ENCODE peak calls at places on chromosomes 1 and 21, in four cellular contexts. T is CD8-positive, alpha-beta T cell; V is mesenchymal stem cell; O is left lung. Z is an unnamed sample.

GRCh38 chr1:91552091-91552490 is 51.4 kb downstream of the CDC7 start:
- DNase-seq in V (peak; percentile 14), T (no peak), O (no peak), Z (no peak)

GRCh38 chr1:208595745-208596144 is 351.6 kb upstream of the PLXNA2 start:
- DNase-seq in V (peak; percentile 68), T (no peak), O (no peak), Z (peak; percentile 57)

GRCh38 chr1:10635385-10635896 is 160.7 kb downstream of the PEX14 start:
- DNase-seq in V (no peak), T (no peak), O (peak; percentile 82), Z (peak; percentile 7)

GRCh38 chr1:214700381-214700780 is 97.4 kb downstream of the CENPF start:
- DNase-seq in O (no peak), T (no peak), V (peak; percentile 6), Z (no peak)

GRCh38 chr1:166156674-166157073 is 10.1 kb downstream of the FAM78B start:
- DNase-seq in V (no peak), T (no peak), O (no peak), Z (no peak)

GRCh38 chr1:29237906-29238600 is 1.7 kb downstream of the PTPRU start:
- DNase-seq in O (peak; percentile 86), T (no peak), V (peak; percentile 50), Z (peak; percentile 68)

GRCh38 chr1:26110731-26111529 is 694 bp upstream of the PDIK1L start:
- DNase-seq in O (peak; percentile 94), T (peak; percentile 71), V (peak; percentile 80), Z (peak; percentile 83)

GRCh38 chr1:53080769-53081168 is 18.8 kb downstream of the PODN start:
- DNase-seq in O (peak; percentile 59), V (no peak), T (no peak), Z (no peak)

GRCh38 chr1:112337028-112337531 is 58.9 kb upstream of the CTTNBP2NL start:
- DNase-seq in T (no peak), O (peak; percentile 50), V (peak; percentile 58), Z (peak; percentile 9)

GRCh38 chr1:90381598-90381997 is 335.5 kb downstream of the BARHL2 start:
- DNase-seq in O (no peak), V (no peak), T (no peak), Z (no peak)

GRCh38 chr1:202189919-202190715 is 3.5 kb upstream of the LGR6 start:
- DNase-seq in V (peak; percentile 46), T (no peak), O (no peak), Z (no peak)

GRCh38 chr21:39630827-39631226 is 18.1 kb downstream of the B3GALT5 start:
- DNase-seq in T (no peak), O (no peak), V (no peak), Z (peak; percentile 54)

GRCh38 chr1:19209439-19209989 is 552 bp downstream of the UBR4 start:
- DNase-seq in O (no peak), T (peak; percentile 13), V (peak; percentile 73), Z (peak; percentile 76)
- H3K4me1 ChIP-seq in O (peaks cover 75% of the 10 kb centered on the region), T (peaks cover 48% of the 10 kb centered on the region), V (peaks cover 8% of the 10 kb centered on the region), Z (peaks cover 40% of the 10 kb centered on the region)

GRCh38 chr1:20366766-20367602 is 76.3 kb downstream of the VWA5B1 start:
- DNase-seq in T (no peak), V (peak; percentile 54), O (no peak), Z (peak; percentile 50)

GRCh38 chr1:20368866-20369545 is 78.3 kb downstream of the VWA5B1 start:
- DNase-seq in O (no peak), T (no peak), V (no peak), Z (no peak)

GRCh38 chr1:20367626-20368025 is 77.0 kb downstream of the VWA5B1 start:
- DNase-seq in T (no peak), O (no peak), V (no peak), Z (no peak)

GRCh38 chr1:20365421-20366075 is 74.9 kb downstream of the VWA5B1 start:
- DNase-seq in T (no peak), O (no peak), V (no peak), Z (no peak)

GRCh38 chr1:20366076-20366765 is 75.5 kb downstream of the VWA5B1 start:
- DNase-seq in T (no peak), V (no peak), O (no peak), Z (peak; percentile 46)
- H3K4me3 ChIP-seq in T (no peak overlapping the region), V (peak overlapping the region; percentile 58), O (no peak overlapping the region), Z (no peak overlapping the region)

DNA sequence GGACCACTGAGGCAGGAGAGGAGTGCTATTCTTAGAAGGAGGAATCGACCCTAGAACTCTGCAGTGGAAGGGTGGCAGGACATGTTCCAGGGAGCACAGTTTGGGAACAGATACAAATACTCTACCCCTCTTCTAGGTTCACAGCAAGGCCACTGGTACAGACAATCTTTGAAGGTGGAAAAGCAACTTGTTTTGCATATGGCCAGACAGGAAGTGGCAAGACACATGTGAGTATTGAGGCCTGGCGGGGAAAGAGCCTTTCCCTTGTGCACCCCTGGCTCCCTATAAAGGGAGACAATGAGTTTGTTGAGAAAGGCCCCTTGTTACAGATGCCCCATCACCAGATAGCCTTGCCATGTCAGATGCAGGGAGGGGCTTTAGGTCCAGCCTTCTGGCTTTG is 17.8 kb downstream of the KIF2C start:
- DNase-seq in O (no peak), V (no peak), T (no peak), Z (no peak)
- H3K4me1 ChIP-seq in O (no peaks in the 10 kb centered on the region), V (no peaks in the 10 kb centered on the region), T (peaks cover 7% of the 10 kb centered on the region), Z (no peaks in the 10 kb centered on the region)

GRCh38 chr1:46546210-46546609 is 5.2 kb downstream of the KNCN start:
- DNase-seq in V (no peak), T (no peak), O (no peak), Z (no peak)

GRCh38 chr1:46545784-46546183 is 5.7 kb downstream of the KNCN start:
- DNase-seq in T (no peak), O (peak; percentile 18), V (no peak), Z (no peak)

GRCh38 chr1:46543382-46543760 is 8.1 kb downstream of the KNCN start:
- DNase-seq in T (no peak), O (no peak), V (no peak), Z (no peak)

GRCh38 chr1:46544561-46545240 is 6.7 kb downstream of the KNCN start:
- DNase-seq in O (peak; percentile 24), V (no peak), T (no peak), Z (no peak)

GRCh38 chr1:46543761-46544560 is 7.5 kb downstream of the KNCN start:
- DNase-seq in O (peak; percentile 68), V (no peak), T (no peak), Z (peak; percentile 15)
- H3K4me3 ChIP-seq in O (no peak overlapping the region), V (no peak overlapping the region), T (no peak overlapping the region), Z (no peak overlapping the region)

GRCh38 chr1:42114229-42114628 is 39.0 kb upstream of the GUCA2B start:
- DNase-seq in T (no peak), O (no peak), V (no peak), Z (no peak)

GRCh38 chr1:42105025-42105424 is 48.2 kb upstream of the GUCA2B start:
- DNase-seq in O (no peak), V (no peak), T (no peak), Z (no peak)

DNA sequence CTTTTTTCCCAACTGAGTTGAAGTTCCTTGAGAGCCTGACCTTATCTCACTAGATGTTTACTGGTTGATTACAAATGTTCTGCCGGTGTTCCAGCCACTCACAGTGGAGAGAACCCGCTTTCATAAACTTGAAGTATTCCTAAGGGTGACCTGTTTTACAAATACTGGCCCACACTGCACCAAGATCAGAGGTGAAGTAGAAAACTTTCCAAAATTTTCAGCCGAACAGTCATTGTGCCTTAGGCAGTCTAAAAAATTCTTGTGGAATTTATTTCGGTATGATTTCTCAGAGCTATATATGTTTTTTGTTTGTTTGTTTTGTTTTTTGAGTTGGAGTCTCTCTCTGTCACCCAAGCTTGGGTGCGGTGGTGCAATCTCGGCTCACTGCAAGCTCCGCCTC is 44.9 kb upstream of the GUCA2B start:
- DNase-seq in O (no peak), V (no peak), T (no peak), Z (no peak)
- H3K4me1 ChIP-seq in O (no peaks in the 10 kb centered on the region), V (no peaks in the 10 kb centered on the region), T (no peaks in the 10 kb centered on the region), Z (no peaks in the 10 kb centered on the region)

GRCh38 chr1:15826810-15827507 is 19.5 kb upstream of the UQCRHL start:
- DNase-seq in O (no peak), V (no peak), T (no peak), Z (no peak)

GRCh38 chr1:15833842-15834405 is 13.6 kb upstream of the SPEN start:
- DNase-seq in T (no peak), O (no peak), V (no peak), Z (peak; percentile 38)

GRCh38 chr1:15834406-15835204 is 12.9 kb upstream of the SPEN start:
- DNase-seq in V (peak; percentile 94), T (peak; percentile 82), O (peak; percentile 97), Z (peak; percentile 93)

GRCh38 chr1:15833069-15833679 is 14.3 kb upstream of the SPEN start:
- DNase-seq in O (peak; percentile 81), T (peak; percentile 21), V (peak; percentile 28), Z (no peak)

DNA sequence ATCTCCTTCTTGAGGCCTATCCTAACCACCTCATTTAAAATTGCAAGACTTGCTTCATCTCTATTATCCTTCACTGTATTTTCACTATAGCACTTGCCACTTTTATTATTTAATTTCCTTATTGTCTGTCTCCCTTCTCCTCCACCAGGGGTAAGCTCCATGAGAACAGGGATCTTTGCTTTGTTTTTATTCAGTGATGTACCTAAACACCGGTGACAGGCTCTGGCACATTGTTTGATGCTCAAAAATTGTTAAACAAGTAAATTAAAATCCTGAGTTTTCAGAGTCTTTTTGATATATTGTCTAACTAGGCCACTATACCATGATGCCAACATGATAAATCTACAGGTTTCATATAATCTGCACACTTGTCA is 17.2 kb upstream of the SPEN start:
- DNase-seq in T (no peak), V (no peak), O (no peak), Z (no peak)
- H3K4me3 ChIP-seq in T (no peak overlapping the region), V (no peak overlapping the region), O (no peak overlapping the region), Z (no peak overlapping the region)

DNA sequence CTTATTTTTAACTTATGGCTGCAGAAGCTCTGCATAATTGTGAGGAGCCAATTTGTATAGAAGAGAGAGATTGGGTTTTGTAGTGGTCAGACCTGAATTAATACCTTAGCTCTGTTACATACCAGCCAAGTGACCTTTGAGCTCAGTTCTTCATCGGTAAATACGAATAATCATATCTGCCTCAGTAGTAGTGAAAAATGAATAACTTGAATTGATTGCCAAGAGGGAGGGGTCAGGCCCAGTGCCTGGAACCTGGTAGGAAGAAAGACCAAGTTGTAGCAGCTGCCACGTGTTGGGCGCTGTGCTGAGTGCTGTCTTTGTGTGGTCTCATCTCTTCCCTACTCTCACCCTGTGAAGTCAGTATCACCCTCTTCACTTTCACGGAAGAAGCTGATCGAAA is 247.5 kb downstream of the PBX1 start:
- DNase-seq in T (no peak), O (no peak), V (no peak), Z (no peak)
- H3K4me1 ChIP-seq in T (no peaks in the 10 kb centered on the region), O (no peaks in the 10 kb centered on the region), V (no peaks in the 10 kb centered on the region), Z (no peaks in the 10 kb centered on the region)

DNA sequence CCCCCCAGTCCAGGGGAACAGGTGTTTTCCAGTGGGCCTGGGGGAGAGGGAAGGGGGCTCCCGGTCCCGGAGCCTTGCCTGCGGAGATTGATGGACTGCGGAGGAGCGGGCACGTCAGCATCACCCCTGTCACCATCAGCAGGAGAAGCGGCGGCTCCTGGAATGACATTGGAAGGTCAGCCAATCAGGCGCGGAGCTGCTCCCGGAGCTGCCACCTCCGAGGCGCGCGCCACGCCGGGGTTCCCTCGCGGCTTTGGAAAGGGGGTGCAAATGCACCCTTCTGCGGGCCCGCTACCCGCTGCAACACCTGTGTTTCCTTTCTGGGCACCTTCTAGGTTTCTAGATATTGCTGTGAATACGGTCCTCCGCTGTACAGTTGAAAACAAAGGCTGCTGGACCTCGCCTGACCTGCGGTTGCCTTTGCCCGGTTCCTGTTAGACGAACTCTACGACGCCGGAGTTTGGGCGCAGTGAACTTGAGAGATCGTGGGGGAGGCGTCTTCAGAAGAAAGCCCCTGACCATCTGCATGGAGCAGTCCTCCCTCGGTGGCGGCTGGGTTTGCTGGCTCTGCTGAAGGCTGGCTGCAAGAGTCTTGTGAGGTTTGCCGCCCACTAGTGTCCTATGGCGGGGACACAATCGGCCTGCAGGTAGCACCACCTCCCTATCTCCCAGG is 5.3 kb downstream of the DSCAM start:
- DNase-seq in T (no peak), O (peak; percentile 82), V (no peak), Z (peak; percentile 72)
- H3K4me3 ChIP-seq in T (no peak overlapping the region), O (no peak overlapping the region), V (no peak overlapping the region), Z (no peak overlapping the region)

Z was measured in adipocyte.